ENCODE peak calls at places on chromosomes 11 and 22, in seven cellular contexts. E is HCT116, W is astrocyte of the spinal cord, Z is glutamatergic neuron, D is upper lobe of right lung, N is right lobe of liver, H is fibroblast of lung. V is an unnamed sample.

GRCh38 chr11:100525635-100526034 is 161.5 kb upstream of the ARHGAP42 start:
- DNase-seq in E (peak; percentile 3), W (no peak), Z (no peak), D (no peak), N (no peak), H (no peak), V (no peak)

GRCh38 chr22:37014835-37015586 is 4.2 kb downstream of the TST start:
- DNase-seq in E (no peak), W (no peak), Z (no peak), D (no peak), N (peak; percentile 50), H (no peak), V (no peak)

GRCh38 chr11:127275771-127276170 is 275.2 kb upstream of the KIRREL3 start:
- DNase-seq in E (no peak), W (no peak), Z (no peak), D (no peak), N (no peak), H (no peak), V (no peak)

GRCh38 chr11:132742929-132743328 is 789.4 kb downstream of the OPCML start:
- DNase-seq in E (no peak), W (no peak), Z (no peak), D (no peak), N (no peak), H (no peak), V (no peak)

GRCh38 chr11:94747136-94748110 is 20.7 kb upstream of the AMOTL1 start:
- DNase-seq in E (no peak), W (no peak), Z (no peak), D (no peak), N (no peak), H (no peak), V (no peak)

GRCh38 chr11:128323381-128323780 is 264.0 kb downstream of the ETS1 start:
- DNase-seq in E (no peak), W (no peak), Z (no peak), D (no peak), N (no peak), H (no peak), V (no peak)

GRCh38 chr11:26649884-26650283 is 72.0 kb downstream of the SLC5A12 start:
- DNase-seq in E (peak; percentile 3), W (peak; percentile 79), Z (peak; percentile 62), D (no peak), N (no peak), H (peak; percentile 55), V (peak; percentile 38)

GRCh38 chr22:44901301-44901700 is 108.5 kb downstream of the PHF21B start:
- DNase-seq in E (peak; percentile 7), W (no peak), Z (no peak), D (no peak), N (no peak), H (peak; percentile 9), V (no peak)

GRCh38 chr11:57343825-57344224 is 5.7 kb downstream of the P2RX3 start:
- DNase-seq in E (no peak), W (no peak), Z (no peak), D (no peak), N (no peak), H (no peak), V (no peak)

GRCh38 chr11:123318623-123319022 is 111.4 kb upstream of the GRAMD1B start:
- DNase-seq in E (no peak), W (no peak), Z (no peak), D (no peak), N (no peak), H (no peak), V (no peak)

GRCh38 chr22:36245805-36246356 is 6.6 kb upstream of the APOL2 start:
- DNase-seq in E (no peak), W (no peak), Z (no peak), D (no peak), N (no peak), H (no peak), V (no peak)

GRCh38 chr22:33438273-33438672 is 380.1 kb upstream of the SYN3 start:
- DNase-seq in E (no peak), W (peak; percentile 67), Z (no peak), D (no peak), N (no peak), H (peak; percentile 96), V (peak; percentile 37)

GRCh38 chr11:12139144-12139881 is 28.9 kb downstream of the MICAL2 start:
- DNase-seq in E (no peak), W (peak; percentile 92), Z (no peak), D (peak; percentile 67), N (no peak), H (peak; percentile 88), V (no peak)

GRCh38 chr11:20031155-20032001 is 128.9 kb downstream of the DBX1 start:
- DNase-seq in E (no peak), W (peak; percentile 95), Z (no peak), D (no peak), N (no peak), H (peak; percentile 98), V (peak; percentile 86)

GRCh38 chr11:120229451-120230424 is 10.2 kb upstream of the POU2F3 start:
- DNase-seq in E (no peak), W (peak; percentile 19), Z (no peak), D (no peak), N (no peak), H (peak; percentile 16), V (no peak)

GRCh38 chr11:40293655-40294342 is 1165.7 kb downstream of the LRRC4C start:
- DNase-seq in E (no peak), W (peak; percentile 93), Z (peak; percentile 79), D (peak; percentile 75), N (peak; percentile 64), H (peak; percentile 94), V (peak; percentile 48)

GRCh38 chr11:9688716-9689511 is 25.0 kb downstream of the SWAP70 start:
- DNase-seq in E (no peak), W (peak; percentile 81), Z (no peak), D (no peak), N (no peak), H (peak; percentile 91), V (peak; percentile 35)

GRCh38 chr22:39244496-39245129 is at the start of gene PDGFB:
- DNase-seq in E (no peak), W (no peak), Z (no peak), D (no peak), N (no peak), H (no peak), V (no peak)

GRCh38 chr11:110126936-110127335 is 33.7 kb downstream of the ZC3H12C start:
- DNase-seq in E (no peak), W (no peak), Z (no peak), D (no peak), N (no peak), H (peak; percentile 25), V (no peak)

GRCh38 chr11:128503231-128503991 is 83.9 kb downstream of the ETS1 start:
- DNase-seq in E (no peak), W (peak; percentile 89), Z (no peak), D (no peak), N (no peak), H (peak; percentile 96), V (no peak)

GRCh38 chr11:64892838-64893193 is 14.4 kb upstream of the EHD1 start:
- DNase-seq in E (no peak), W (no peak), Z (no peak), D (no peak), N (peak; percentile 53), H (no peak), V (no peak)

GRCh38 chr11:87466228-87466627 is 428.5 kb downstream of the TMEM135 start:
- DNase-seq in E (no peak), W (no peak), Z (no peak), D (no peak), N (no peak), H (no peak), V (no peak)

GRCh38 chr11:33670250-33671011 is 30.2 kb downstream of the C11orf91 start:
- DNase-seq in E (no peak), W (peak; percentile 58), Z (no peak), D (no peak), N (no peak), H (peak; percentile 76), V (no peak)

GRCh38 chr11:38543311-38543710 is 1945.3 kb upstream of the RAG2 start:
- DNase-seq in E (no peak), W (peak; percentile 68), Z (no peak), D (no peak), N (no peak), H (peak; percentile 86), V (peak; percentile 38)

GRCh38 chr11:88484873-88485621 is 147.5 kb upstream of the CTSC start:
- DNase-seq in E (peak; percentile 45), W (no peak), Z (peak; percentile 42), D (no peak), N (no peak), H (peak; percentile 26), V (no peak)

GRCh38 chr11:73194593-73194992 is 23.5 kb upstream of the P2RY2 start:
- DNase-seq in E (no peak), W (no peak), Z (peak; percentile 11), D (no peak), N (no peak), H (no peak), V (no peak)

GRCh38 chr11:73197348-73197747 is 20.7 kb upstream of the P2RY2 start:
- DNase-seq in E (no peak), W (no peak), Z (peak; percentile 0), D (peak; percentile 22), N (no peak), H (no peak), V (no peak)

GRCh38 chr11:73196576-73196975 is 21.5 kb upstream of the P2RY2 start:
- DNase-seq in E (no peak), W (no peak), Z (no peak), D (no peak), N (no peak), H (no peak), V (no peak)

GRCh38 chr11:73194034-73194507 is 24.0 kb upstream of the P2RY2 start:
- DNase-seq in E (no peak), W (no peak), Z (peak; percentile 4), D (no peak), N (no peak), H (no peak), V (no peak)

GRCh38 chr11:73195191-73196007 is 22.7 kb upstream of the P2RY2 start:
- DNase-seq in E (peak; percentile 67), W (no peak), Z (peak; percentile 7), D (no peak), N (no peak), H (peak; percentile 25), V (no peak)
- TF ChIP-seq CTCF in E (no peak), W (no peak), Z (no peak), D (no peak), N (no peak), H (no peak), V (no peak)

GRCh38 chr11:45005106-45005505 is 54.4 kb upstream of the TP53I11 start:
- DNase-seq in E (no peak), W (no peak), Z (no peak), D (no peak), N (no peak), H (no peak), V (no peak)
- TF ChIP-seq CTCF in E (no peak), W (no peak), Z (no peak), D (no peak), N (no peak), H (no peak), V (no peak)

GRCh38 chr22:27715078-27715477 is 86.5 kb downstream of the MN1 start:
- DNase-seq in E (no peak), W (no peak), Z (no peak), D (peak; percentile 56), N (no peak), H (no peak), V (no peak)
- TF ChIP-seq CTCF in E (peak; percentile 48), W (peak; percentile 16), Z (no peak), D (peak; percentile 25), N (no peak), H (no peak), V (peak; percentile 25)

DNA sequence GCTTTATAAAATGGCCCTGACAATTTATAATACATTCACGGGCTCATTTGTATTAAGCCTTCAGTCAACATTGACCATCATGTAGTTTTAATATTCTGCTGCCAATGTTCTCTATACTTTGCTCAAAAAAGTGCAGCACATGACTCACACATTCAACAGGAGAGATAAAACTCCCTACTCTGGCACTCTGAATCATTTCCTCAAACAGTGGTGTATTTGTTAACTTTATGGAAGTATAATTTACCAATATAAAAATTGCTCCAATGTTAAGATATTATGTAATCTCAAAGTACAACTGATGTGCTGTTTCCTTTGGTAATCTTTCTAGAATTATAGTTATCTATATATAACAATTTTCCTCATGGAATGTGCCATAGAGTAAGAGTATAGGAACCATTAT is 39.9 kb downstream of the MAML2 start:
- DNase-seq in E (no peak), W (peak; percentile 81), Z (no peak), D (no peak), N (no peak), H (peak; percentile 82), V (no peak)
- TF ChIP-seq CTCF in E (no peak), W (no peak), Z (no peak), D (no peak), N (no peak), H (no peak), V (no peak)